ENCODE peak calls at places on chromosomes 16 and 17, in eight cellular contexts. J, T, M, Q, C, O, K and W are unnamed samples.

GRCh38 chr16:50282010-50282538 is 15.7 kb downstream of the ADCY7 start:
- DNase-seq in J (peak; percentile 70), T (peak; percentile 27), M (no peak), Q (peak; percentile 52), C (no peak), O (peak; percentile 37), K (peak; percentile 77), W (peak; percentile 75)

GRCh38 chr16:4701791-4702465 is 8.6 kb downstream of the NUDT16L1 start:
- DNase-seq in J (no peak), T (no peak), M (no peak), Q (no peak), C (no peak), O (no peak), K (no peak), W (no peak)

GRCh38 chr17:62578757-62579487 is 48.5 kb upstream of the MRC2 start:
- DNase-seq in J (no peak), T (no peak), M (no peak), Q (no peak), C (no peak), O (no peak), K (no peak), W (no peak)

GRCh38 chr16:57616871-57617270 is 11.6 kb upstream of the ADGRG1 start:
- DNase-seq in J (no peak), T (no peak), M (no peak), Q (no peak), C (no peak), O (no peak), K (no peak), W (no peak)

GRCh38 chr17:8041249-8041928 is 2.5 kb downstream of the ALOX15B start:
- DNase-seq in J (peak; percentile 33), T (no peak), M (peak; percentile 83), Q (peak; percentile 90), C (no peak), O (no peak), K (no peak), W (no peak)

GRCh38 chr16:58365623-58366022 is 26.6 kb upstream of the GINS3 start:
- DNase-seq in J (no peak), T (no peak), M (peak; percentile 74), Q (no peak), C (no peak), O (no peak), K (no peak), W (no peak)

GRCh38 chr16:30369091-30369937 is 980 bp downstream of the TBC1D10B start:
- DNase-seq in J (no peak), T (no peak), M (no peak), Q (no peak), C (peak; percentile 56), O (no peak), K (no peak), W (no peak)

GRCh38 chr17:3710951-3711383 is 12.7 kb upstream of the HASPIN start:
- DNase-seq in J (peak; percentile 72), T (peak; percentile 50), M (peak; percentile 71), Q (peak; percentile 26), C (no peak), O (peak; percentile 25), K (no peak), W (no peak)

GRCh38 chr16:57815987-57816745 is 13.9 kb upstream of the KIFC3 start:
- DNase-seq in J (peak; percentile 46), T (no peak), M (peak; percentile 97), Q (peak; percentile 90), C (no peak), O (no peak), K (peak; percentile 95), W (peak; percentile 70)

GRCh38 chr17:58331815-58332719 is 3.5 kb upstream of the TSPOAP1 start:
- DNase-seq in J (peak; percentile 81), T (peak; percentile 75), M (no peak), Q (no peak), C (no peak), O (peak; percentile 87), K (peak; percentile 64), W (peak; percentile 75)

GRCh38 chr17:76492989-76493501 is 8.2 kb downstream of the RHBDF2 start:
- DNase-seq in J (no peak), T (no peak), M (peak; percentile 71), Q (peak; percentile 50), C (no peak), O (no peak), K (peak; percentile 74), W (no peak)

GRCh38 chr16:19005561-19006445 is 22.1 kb downstream of the TMC7 start:
- DNase-seq in J (no peak), T (no peak), M (peak; percentile 97), Q (peak; percentile 44), C (no peak), O (no peak), K (peak; percentile 59), W (no peak)

GRCh38 chr16:1099224-1100083 is 3.4 kb upstream of the C1QTNF8 start:
- DNase-seq in J (no peak), T (no peak), M (no peak), Q (no peak), C (no peak), O (no peak), K (no peak), W (no peak)

GRCh38 chr16:69397821-69398521 is 12.2 kb upstream of the TERF2 start:
- DNase-seq in J (no peak), T (no peak), M (peak; percentile 77), Q (peak; percentile 73), C (peak; percentile 32), O (no peak), K (no peak), W (no peak)

GRCh38 chr16:47866431-47866830 is 289.4 kb downstream of the ABCC12 start:
- DNase-seq in J (no peak), T (no peak), M (peak; percentile 38), Q (no peak), C (no peak), O (no peak), K (no peak), W (no peak)

GRCh38 chr17:42868338-42868737 is 17.3 kb downstream of the AOC3 start:
- DNase-seq in J (no peak), T (no peak), M (no peak), Q (no peak), C (no peak), O (no peak), K (no peak), W (peak; percentile 42)

GRCh38 chr17:64491034-64491860 is 5.6 kb downstream of the POLG2 start:
- DNase-seq in J (peak; percentile 41), T (no peak), M (peak; percentile 49), Q (peak; percentile 59), C (no peak), O (peak; percentile 28), K (no peak), W (no peak)

GRCh38 chr16:22189473-22190168 is 16.5 kb upstream of the EEF2K start:
- DNase-seq in J (no peak), T (peak; percentile 91), M (peak; percentile 47), Q (peak; percentile 48), C (peak; percentile 23), O (peak; percentile 81), K (peak; percentile 65), W (peak; percentile 80)

GRCh38 chr16:57092786-57093301 is 461 bp downstream of the CPNE2 start:
- DNase-seq in J (peak; percentile 39), T (no peak), M (no peak), Q (no peak), C (peak; percentile 60), O (peak; percentile 36), K (peak; percentile 47), W (peak; percentile 69)

GRCh38 chr17:40487371-40488020 is 13.9 kb downstream of the TNS4 start:
- DNase-seq in J (no peak), T (no peak), M (peak; percentile 48), Q (peak; percentile 27), C (no peak), O (no peak), K (no peak), W (no peak)

GRCh38 chr17:15514469-15514868 is 47.0 kb upstream of the CDRT4 start:
- DNase-seq in J (no peak), T (no peak), M (no peak), Q (no peak), C (no peak), O (no peak), K (no peak), W (no peak)

GRCh38 chr17:7045492-7046126 is 1.7 kb upstream of the SLC16A11 start:
- DNase-seq in J (peak; percentile 68), T (no peak), M (peak; percentile 84), Q (peak; percentile 91), C (peak; percentile 39), O (no peak), K (no peak), W (no peak)

GRCh38 chr17:75079023-75079373 is 8.8 kb upstream of the SLC16A5 start:
- DNase-seq in J (no peak), T (no peak), M (no peak), Q (no peak), C (no peak), O (no peak), K (no peak), W (no peak)

GRCh38 chr17:17125136-17126084 is 80.7 kb downstream of the PLD6 start:
- DNase-seq in J (peak; percentile 38), T (no peak), M (no peak), Q (no peak), C (no peak), O (no peak), K (no peak), W (peak; percentile 10)

GRCh38 chr16:75532791-75533190 is 3.1 kb downstream of the CHST5 start:
- DNase-seq in J (no peak), T (no peak), M (no peak), Q (no peak), C (no peak), O (no peak), K (no peak), W (no peak)

GRCh38 chr16:77541131-77541530 is 106.3 kb upstream of the ADAMTS18 start:
- DNase-seq in J (no peak), T (no peak), M (no peak), Q (no peak), C (no peak), O (no peak), K (no peak), W (no peak)